ENCODE peak calls at places on chromosomes 12 and 14, in eight cellular contexts. A, D, M, N, C, T, X and G are unnamed samples.

GRCh38 chr12:74945771-74946198 is 263.9 kb downstream of the KCNC2 start:
- DNase-seq in A (no peak), T (no peak), C (no peak), D (peak), M (no peak), X (no peak), N (no peak), G (peak)

GRCh38 chr12:47793015-47793681 is 20.1 kb downstream of the SLC48A1 start:
- DNase-seq in M (no peak), A (no peak), C (peak), N (no peak), D (no peak), T (no peak), X (no peak), G (no peak)

GRCh38 chr14:59755388-59755787 is 115.2 kb downstream of the RTN1 start:
- DNase-seq in T (no peak), D (no peak), M (no peak), C (no peak), A (no peak), X (no peak), N (no peak), G (no peak)

GRCh38 chr14:103185051-103186027 is 62.1 kb downstream of the TNFAIP2 start:
- DNase-seq in M (no peak), C (no peak), N (peak), A (no peak), X (no peak), T (no peak), D (peak), G (peak)

GRCh38 chr12:124686885-124687694 is 119.7 kb upstream of the NCOR2 start:
- DNase-seq in M (no peak), X (no peak), T (no peak), C (no peak), A (no peak), N (no peak), D (no peak), G (no peak)

GRCh38 chr12:93783827-93784226 is 106.7 kb downstream of the CRADD start:
- DNase-seq in X (no peak), A (peak), M (no peak), C (no peak), N (no peak), T (no peak), D (no peak), G (peak)

GRCh38 chr12:2009623-2010022 is 5.4 kb upstream of the DCP1B start:
- DNase-seq in X (no peak), N (no peak), M (no peak), A (no peak), C (no peak), D (no peak), T (no peak), G (no peak)

GRCh38 chr14:84785997-84786396 is 743.9 kb upstream of the FLRT2 start:
- DNase-seq in N (no peak), D (no peak), T (no peak), C (no peak), X (no peak), A (no peak), M (no peak), G (no peak)

GRCh38 chr12:112992541-112993398 is 14.5 kb downstream of the OAS2 start:
- DNase-seq in D (peak), M (peak), A (peak), C (no peak), N (peak), T (no peak), X (peak), G (peak)

GRCh38 chr14:103003351-103003615 is 54.1 kb downstream of the CDC42BPB start:
- DNase-seq in N (no peak), A (no peak), C (no peak), T (no peak), M (no peak), D (no peak), X (no peak), G (no peak)

GRCh38 chr12:1328385-1328784 is 266.0 kb downstream of the FBXL14 start:
- DNase-seq in D (no peak), T (no peak), N (no peak), A (no peak), M (no peak), X (no peak), C (no peak), G (no peak)

GRCh38 chr12:120118710-120119097 is 2.2 kb upstream of the RAB35 start:
- DNase-seq in D (no peak), C (no peak), M (no peak), T (no peak), A (no peak), X (no peak), N (no peak), G (no peak)

GRCh38 chr12:93710574-93710926 is 33.4 kb downstream of the CRADD start:
- DNase-seq in A (no peak), X (no peak), C (no peak), N (no peak), D (no peak), M (no peak), T (no peak), G (no peak)

GRCh38 chr12:54311091-54311490 is 10.3 kb upstream of the NFE2 start:
- DNase-seq in M (no peak), N (no peak), C (no peak), X (no peak), D (peak), A (no peak), T (no peak), G (no peak)

GRCh38 chr12:108720757-108721514 is 10.4 kb downstream of the CORO1C start:
- DNase-seq in M (no peak), T (no peak), C (no peak), X (no peak), N (no peak), A (no peak), D (peak), G (no peak)